ENCODE peak calls at places on chromosomes 4 and X, in seven cellular contexts. H is Peyer's patch, E is brain microvascular endothelial cell, N is sigmoid colon, M is uterus, S is mammary epithelial cell, A is OCI-LY7. Z is an unnamed sample.

GRCh38 chr4:53778122-53778521 is 186.8 kb upstream of the LNX1 start:
- DNase-seq in H (no peak), E (no peak), N (no peak), A (no peak), M (no peak), S (no peak), Z (no peak)

GRCh38 chrX:143664302-143664701 is 28.4 kb upstream of the SLITRK4 start:
- DNase-seq in M (no peak), N (no peak), S (no peak), H (no peak), E (peak; percentile 1), A (peak; percentile 13), Z (peak; percentile 24)

GRCh38 chrX:129957241-129958099 is 25.0 kb upstream of the BCORL1 start:
- DNase-seq in A (peak; percentile 77), M (peak; percentile 52), E (no peak), S (no peak), N (peak; percentile 73), H (peak; percentile 69), Z (peak; percentile 33)

GRCh38 chrX:9788908-9789307 is 2.7 kb downstream of the SHROOM2 start:
- DNase-seq in N (no peak), S (no peak), H (no peak), E (no peak), M (no peak), A (no peak), Z (no peak)

GRCh38 chrX:16855363-16856075 is 14.6 kb downstream of the RBBP7 start:
- DNase-seq in E (no peak), S (no peak), M (no peak), N (no peak), H (no peak), A (no peak), Z (no peak)

GRCh38 chr4:99400831-99401230 is 34.3 kb downstream of the ADH7 start:
- DNase-seq in A (no peak), E (no peak), M (no peak), H (no peak), S (no peak), N (no peak), Z (no peak)

GRCh38 chr4:22850055-22850454 is 157.3 kb downstream of the GBA3 start:
- DNase-seq in N (no peak), S (no peak), A (no peak), E (no peak), M (no peak), H (no peak), Z (no peak)

GRCh38 chr4:54840992-54841768 is 183.4 kb downstream of the KIT start:
- DNase-seq in S (no peak), H (no peak), E (peak; percentile 33), A (no peak), M (no peak), N (no peak), Z (peak; percentile 17)

GRCh38 chr4:37830640-37831039 is 4.2 kb downstream of the PGM2 start:
- DNase-seq in A (no peak), H (no peak), S (peak; percentile 91), M (no peak), E (no peak), N (no peak), Z (no peak)

GRCh38 chr4:107492566-107492965 is 227.5 kb downstream of the PAPSS1 start:
- DNase-seq in E (no peak), H (no peak), N (no peak), S (no peak), A (no peak), M (no peak), Z (no peak)

GRCh38 chr4:121307441-121308327 is 73.1 kb downstream of the QRFPR start:
- DNase-seq in A (peak; percentile 28), E (peak; percentile 40), N (no peak), S (peak; percentile 63), M (no peak), H (no peak), Z (peak; percentile 68)

GRCh38 chr4:120843840-120844527 is 78.5 kb downstream of the PRDM5 start:
- DNase-seq in N (no peak), H (peak; percentile 62), E (no peak), M (no peak), A (peak; percentile 32), S (no peak), Z (no peak)

GRCh38 chr4:16196482-16197393 is 29.5 kb downstream of the TAPT1 start:
- DNase-seq in E (peak; percentile 63), M (no peak), H (no peak), S (peak; percentile 72), A (no peak), N (no peak), Z (peak; percentile 56)

GRCh38 chr4:162502109-162502508 is 338.3 kb upstream of the FSTL5 start:
- DNase-seq in H (no peak), E (no peak), S (no peak), M (no peak), N (no peak), A (no peak), Z (no peak)

GRCh38 chr4:162503868-162504267 is 340.1 kb upstream of the FSTL5 start:
- DNase-seq in E (no peak), M (no peak), N (no peak), H (no peak), S (no peak), A (no peak), Z (no peak)

GRCh38 chr4:162497564-162498167 is 333.9 kb upstream of the FSTL5 start:
- DNase-seq in H (no peak), N (no peak), S (peak; percentile 25), M (no peak), A (peak; percentile 53), E (peak; percentile 5), Z (peak; percentile 51)

GRCh38 chr4:162498168-162498567 is 334.4 kb upstream of the FSTL5 start:
- DNase-seq in M (no peak), E (no peak), N (no peak), A (no peak), S (no peak), H (no peak), Z (no peak)

DNA sequence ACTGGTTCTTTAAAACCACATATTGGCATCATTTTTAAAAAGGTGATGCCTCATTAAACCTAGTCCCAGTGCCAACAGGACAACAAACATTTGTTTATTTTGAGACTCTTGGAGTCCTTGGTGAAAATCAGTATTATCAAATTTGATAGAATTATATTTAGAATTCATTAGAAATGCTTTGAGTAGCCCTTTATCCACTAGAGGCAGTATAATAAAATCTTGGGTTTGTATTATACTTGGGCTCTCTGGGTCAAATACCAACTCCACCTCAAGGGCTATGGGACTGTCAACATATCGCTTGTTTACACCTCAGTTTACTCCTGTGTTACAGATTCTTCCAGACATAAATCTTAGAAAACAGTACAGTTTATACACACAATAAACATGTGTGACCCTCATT is 335.7 kb upstream of the FSTL5 start:
- DNase-seq in N (no peak), A (peak; percentile 4), H (no peak), E (no peak), M (no peak), S (no peak), Z (no peak)
- TF ChIP-seq CTCF in N (no peak), A (peak; percentile 75), H (no peak), E (peak; percentile 36), M (no peak), S (peak; percentile 40), Z (peak; percentile 30)

GRCh38 chr4:124955476-124955875 is 242.9 kb upstream of the ANKRD50 start:
- DNase-seq in E (no peak), H (no peak), A (no peak), N (no peak), S (no peak), M (no peak), Z (no peak)

GRCh38 chr4:124964251-124964650 is 251.7 kb upstream of the ANKRD50 start:
- DNase-seq in S (no peak), E (no peak), M (no peak), A (no peak), H (no peak), N (no peak), Z (no peak)

GRCh38 chr4:124961138-124961750 is 248.7 kb upstream of the ANKRD50 start:
- DNase-seq in H (no peak), M (no peak), N (no peak), E (no peak), S (no peak), A (peak; percentile 4), Z (no peak)

GRCh38 chr4:124953059-124953850 is 240.7 kb upstream of the ANKRD50 start:
- DNase-seq in N (no peak), E (no peak), A (no peak), S (peak; percentile 73), H (no peak), M (no peak), Z (peak; percentile 86)

GRCh38 chr4:124958812-124959211 is 246.3 kb upstream of the ANKRD50 start:
- DNase-seq in S (peak; percentile 20), E (no peak), H (no peak), M (no peak), A (no peak), N (no peak), Z (no peak)
- H3K4me3 ChIP-seq in S (no peak overlapping the region), E (no peak overlapping the region), H (no peak overlapping the region), M (no peak overlapping the region), A (no peak overlapping the region), N (no peak overlapping the region), Z (no peak overlapping the region)

GRCh38 chr4:148412460-148412859 is 29.8 kb downstream of the NR3C2 start:
- DNase-seq in M (no peak), E (no peak), H (no peak), A (no peak), S (no peak), N (no peak), Z (no peak)

DNA sequence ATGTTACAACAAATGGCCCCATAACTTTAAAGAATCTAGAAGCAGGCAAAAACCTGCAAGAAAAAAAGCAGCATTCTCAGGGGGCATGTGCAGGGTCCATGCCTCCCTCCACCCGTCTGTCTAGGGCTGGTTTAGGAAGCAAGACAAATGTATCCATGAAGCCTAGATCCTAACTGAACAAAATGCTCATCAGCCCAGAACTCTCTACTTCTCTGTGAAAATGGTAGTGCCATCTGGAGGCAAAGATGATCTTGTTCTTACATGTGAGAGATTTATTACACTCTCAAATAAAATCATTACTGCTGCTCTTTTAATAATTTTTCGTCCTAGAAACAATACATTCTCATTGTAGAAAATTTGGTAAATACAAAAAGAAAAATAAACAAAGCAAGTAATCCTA is 26.7 kb downstream of the NR3C2 start:
- DNase-seq in H (no peak), M (no peak), E (no peak), S (no peak), N (no peak), A (peak; percentile 12), Z (peak; percentile 12)
- TF ChIP-seq CTCF in H (no peak), M (no peak), E (peak; percentile 27), S (no peak), N (peak; percentile 8), A (peak; percentile 36), Z (no peak)

GRCh38 chrX:87732133-87732532 is 214.5 kb downstream of the KLHL4 start:
- DNase-seq in A (no peak), E (no peak), H (no peak), M (no peak), N (no peak), S (no peak), Z (no peak)

GRCh38 chrX:87727615-87728014 is 210.0 kb downstream of the KLHL4 start:
- DNase-seq in N (no peak), E (no peak), H (no peak), M (no peak), S (no peak), A (no peak), Z (no peak)

GRCh38 chrX:87728024-87728423 is 210.4 kb downstream of the KLHL4 start:
- DNase-seq in S (no peak), A (no peak), M (no peak), H (no peak), E (no peak), N (no peak), Z (no peak)

DNA sequence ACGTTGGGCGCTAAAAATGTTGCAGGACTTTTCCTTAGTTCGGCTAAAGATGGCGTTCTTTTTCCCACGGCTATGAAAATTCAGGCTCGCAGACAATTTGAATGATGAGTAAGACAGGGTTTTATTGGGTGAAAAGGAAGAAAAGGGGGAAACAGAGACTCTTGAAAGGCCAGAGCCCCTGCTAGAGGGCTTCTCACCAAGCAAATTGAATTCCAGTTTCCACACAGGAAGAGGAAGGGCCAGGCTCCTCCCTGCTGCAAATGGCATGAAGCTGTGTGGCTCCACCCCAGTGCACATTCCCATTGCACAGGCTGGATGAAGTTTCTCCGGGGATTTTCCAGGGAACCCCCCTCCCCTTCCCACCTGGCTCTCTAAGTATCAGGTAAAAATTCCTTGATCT is 210.9 kb downstream of the KLHL4 start:
- DNase-seq in N (no peak), H (no peak), A (no peak), M (no peak), S (no peak), E (no peak), Z (no peak)
- H3K4me3 ChIP-seq in N (no peak overlapping the region), H (no peak overlapping the region), A (no peak overlapping the region), M (no peak overlapping the region), S (no peak overlapping the region), E (no peak overlapping the region), Z (no peak overlapping the region)

Z was measured in fibroblast of mammary gland.